ENCODE peak calls at places on chromosome 4, in eight cellular contexts. P is cardiac fibroblast, B is left ventricle myocardium inferior, T is astrocyte, W is GM12865, D is heart left ventricle, K is MM.1S, J is fibroblast of lung. Y is an unnamed sample.

GRCh38 chr4:16225139-16225538 is 1.1 kb downstream of the TAPT1 start:
- DNase-seq in K (peak), W (peak), B (no peak), D (no peak), J (peak), P (peak), T (peak), Y (peak)

GRCh38 chr4:92514632-92515031 is 210.9 kb downstream of the GRID2 start:
- DNase-seq in T (no peak), W (no peak), D (no peak), P (no peak), B (no peak), J (no peak), K (no peak), Y (no peak)

GRCh38 chr4:6633091-6633906 is 7.2 kb upstream of the MRFAP1 start:
- DNase-seq in P (peak), D (no peak), T (no peak), B (no peak), J (peak), W (no peak), K (no peak), Y (no peak)

GRCh38 chr4:184550476-184550875 is 76.1 kb upstream of the IRF2 start:
- DNase-seq in K (no peak), W (no peak), P (no peak), J (no peak), T (no peak), B (no peak), D (no peak), Y (no peak)

GRCh38 chr4:27366424-27366823 is 505.8 kb downstream of the STIM2 start:
- DNase-seq in D (no peak), P (peak), J (peak), T (peak), W (no peak), K (no peak), B (no peak), Y (no peak)

GRCh38 chr4:140635606-140636005 is 66.8 kb upstream of the UCP1 start:
- DNase-seq in J (peak), D (no peak), W (no peak), K (no peak), T (peak), B (peak), P (peak), Y (no peak)

GRCh38 chr4:143512978-143513313 is 556 bp upstream of the SMARCA5 start:
- DNase-seq in W (no peak), P (no peak), K (no peak), D (no peak), T (peak), J (no peak), B (no peak), Y (no peak)

GRCh38 chr4:24824720-24825119 is 29.3 kb downstream of the SOD3 start:
- DNase-seq in D (no peak), J (no peak), W (no peak), T (no peak), K (no peak), P (no peak), B (no peak), Y (no peak)

GRCh38 chr4:40395908-40396806 is 61.0 kb downstream of the CHRNA9 start:
- DNase-seq in D (peak), W (no peak), B (peak), P (peak), T (peak), K (no peak), J (peak), Y (no peak)

GRCh38 chr4:6885953-6886557 is 23.6 kb upstream of the TBC1D14 start:
- DNase-seq in K (no peak), W (peak), T (peak), P (peak), B (peak), J (peak), D (peak), Y (peak)

GRCh38 chr4:154292589-154292988 is 199.0 kb downstream of the DCHS2 start:
- DNase-seq in T (no peak), K (no peak), P (no peak), D (no peak), W (peak), J (no peak), B (no peak), Y (no peak)

GRCh38 chr4:131499139-131499873 is 1649.8 kb upstream of the PCDH10 start:
- DNase-seq in K (no peak), T (peak), W (no peak), B (no peak), J (peak), D (no peak), P (peak), Y (no peak)

GRCh38 chr4:150325872-150326271 is 247.6 kb downstream of the DCLK2 start:
- DNase-seq in W (no peak), D (no peak), J (no peak), K (peak), B (no peak), P (no peak), T (no peak), Y (peak)

GRCh38 chr4:159240690-159241089 is 137.8 kb downstream of the RAPGEF2 start:
- DNase-seq in D (no peak), B (no peak), P (peak), W (no peak), T (no peak), J (peak), K (no peak), Y (no peak)

GRCh38 chr4:152824561-152824960 is 44.8 kb downstream of the ARFIP1 start:
- DNase-seq in J (no peak), B (no peak), P (no peak), T (no peak), D (no peak), W (no peak), K (no peak), Y (no peak)

GRCh38 chr4:13966241-13967195 is 339.0 kb upstream of the BOD1L1 start:
- DNase-seq in T (peak), J (peak), K (no peak), B (no peak), P (peak), D (no peak), W (no peak), Y (no peak)

GRCh38 chr4:8495803-8496202 is 55.2 kb downstream of the TRMT44 start:
- DNase-seq in P (no peak), J (no peak), W (no peak), T (no peak), K (no peak), D (no peak), B (no peak), Y (no peak)

GRCh38 chr4:1053080-1053661 is 41.7 kb downstream of the FGFRL1 start:
- DNase-seq in P (peak), J (peak), K (no peak), D (no peak), W (no peak), B (no peak), T (no peak), Y (no peak)

DNA sequence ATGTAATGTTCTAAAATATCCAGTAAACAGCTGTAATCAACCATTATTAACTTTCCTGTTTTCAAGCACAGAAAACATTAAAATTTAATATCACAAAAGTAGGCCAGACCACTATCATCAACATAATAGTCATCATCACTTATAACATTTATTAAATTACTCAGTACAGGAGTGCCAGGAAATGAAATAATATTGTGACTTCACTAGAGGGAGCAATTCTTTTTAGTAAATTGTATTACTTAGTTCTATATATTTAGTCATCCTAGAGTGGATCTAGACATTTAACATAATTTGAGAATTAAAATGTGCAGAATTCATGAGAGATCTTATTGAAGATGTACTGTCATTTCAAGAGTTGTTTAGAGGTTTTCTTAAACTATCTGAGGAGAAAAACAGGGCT is 33.6 kb downstream of the PITX2 start:
- DNase-seq in B (no peak), T (no peak), D (no peak), P (peak), J (peak), W (no peak), K (no peak), Y (no peak)
- TF ChIP-seq CTCF in B (peak), T (peak), D (no peak), P (no peak), J (no peak), W (no peak), K (no peak), Y (no peak)

DNA sequence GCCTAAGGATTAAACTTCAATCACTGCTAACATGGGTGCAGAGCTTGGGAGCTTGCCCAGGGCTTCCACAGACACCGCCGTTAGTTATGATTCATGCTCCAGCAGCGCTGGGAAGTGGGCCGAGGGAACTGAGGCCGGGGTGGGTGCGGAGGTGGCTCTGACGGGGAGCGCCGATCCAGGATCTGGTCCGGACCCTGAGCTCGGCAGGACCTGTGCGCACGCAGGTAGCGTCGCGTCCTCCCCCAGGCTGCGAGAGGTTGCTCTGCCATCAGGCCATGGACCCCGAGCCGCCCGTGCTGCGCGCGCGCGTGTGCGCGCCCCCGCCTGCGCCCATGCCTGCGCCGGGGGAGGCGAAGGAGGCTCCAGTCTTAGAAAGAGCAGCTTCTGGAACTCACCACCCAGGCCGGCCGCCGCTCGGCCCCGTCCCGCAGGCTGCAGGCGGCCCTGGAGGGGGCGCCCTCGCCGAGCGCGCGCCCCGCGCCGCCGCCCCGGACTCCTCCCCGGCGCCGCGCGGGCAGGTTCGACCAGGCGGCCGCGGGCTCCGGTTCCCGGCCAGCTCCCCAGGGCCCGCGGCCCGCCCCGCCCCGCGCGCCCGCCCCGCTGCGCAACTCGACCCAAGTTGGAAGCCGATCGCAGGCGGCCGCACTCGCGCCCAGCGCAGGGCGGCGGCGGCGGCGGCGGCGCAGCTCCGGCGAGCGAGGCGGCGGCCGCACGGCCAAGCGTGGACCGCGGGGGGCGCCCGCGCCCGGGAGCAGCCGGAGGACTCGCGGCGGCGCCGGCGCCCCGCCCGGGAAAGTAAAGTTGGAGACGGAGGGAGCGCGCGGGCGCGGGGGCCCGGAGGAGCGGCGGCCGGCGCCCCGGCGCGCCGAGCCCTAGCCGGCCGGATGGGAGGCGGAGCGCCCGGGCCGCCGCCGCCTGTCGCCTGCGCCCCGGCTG is 646 bp upstream of the ADRA2C start:
- DNase-seq in D (peak), T (peak), B (peak), J (peak), W (no peak), K (no peak), P (peak), Y (peak)
- TF ChIP-seq CTCF in D (peak), T (no peak), B (peak), J (no peak), W (no peak), K (no peak), P (no peak), Y (peak)

GRCh38 chr4:3666263-3666662 is 99.9 kb upstream of the ADRA2C start:
- DNase-seq in D (no peak), T (no peak), J (no peak), K (no peak), P (no peak), B (no peak), W (peak), Y (no peak)

GRCh38 chr4:3662516-3662915 is 103.7 kb upstream of the ADRA2C start:
- DNase-seq in T (no peak), K (no peak), J (no peak), D (no peak), P (no peak), B (no peak), W (no peak), Y (no peak)

GRCh38 chr4:3663791-3664190 is 102.4 kb upstream of the ADRA2C start:
- DNase-seq in B (no peak), D (no peak), K (no peak), P (no peak), T (no peak), J (no peak), W (no peak), Y (no peak)

GRCh38 chr4:3667258-3667657 is 98.9 kb upstream of the ADRA2C start:
- DNase-seq in K (no peak), W (no peak), B (no peak), D (no peak), P (no peak), J (no peak), T (no peak), Y (no peak)

DNA sequence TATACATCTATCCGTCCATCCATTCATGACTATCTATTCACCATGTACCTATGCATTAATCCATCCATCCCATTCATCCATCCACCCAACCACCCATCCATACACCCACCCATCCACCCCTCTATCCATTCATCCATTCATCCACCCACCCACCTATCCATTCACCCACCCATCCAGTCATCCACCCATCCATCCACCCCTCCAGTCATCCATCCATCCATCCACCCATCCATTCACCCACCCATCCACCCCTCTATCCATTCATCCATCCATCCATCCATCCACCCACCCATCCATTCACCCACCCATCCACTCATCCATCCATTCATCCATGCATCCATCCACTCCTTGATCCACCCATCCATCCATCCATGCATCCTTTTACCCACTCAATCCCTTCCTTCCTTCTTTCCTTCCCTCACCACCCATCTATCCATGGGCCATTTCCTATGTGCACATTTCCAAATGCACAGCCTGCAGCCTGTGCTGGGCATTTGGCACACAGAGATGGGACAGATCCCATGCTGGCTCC is 100.8 kb upstream of the ADRA2C start:
- DNase-seq in T (no peak), J (no peak), B (no peak), D (no peak), K (no peak), W (no peak), P (no peak), Y (no peak)
- TF ChIP-seq CTCF in T (no peak), J (no peak), B (no peak), D (no peak), K (no peak), W (no peak), P (no peak), Y (no peak)

DNA sequence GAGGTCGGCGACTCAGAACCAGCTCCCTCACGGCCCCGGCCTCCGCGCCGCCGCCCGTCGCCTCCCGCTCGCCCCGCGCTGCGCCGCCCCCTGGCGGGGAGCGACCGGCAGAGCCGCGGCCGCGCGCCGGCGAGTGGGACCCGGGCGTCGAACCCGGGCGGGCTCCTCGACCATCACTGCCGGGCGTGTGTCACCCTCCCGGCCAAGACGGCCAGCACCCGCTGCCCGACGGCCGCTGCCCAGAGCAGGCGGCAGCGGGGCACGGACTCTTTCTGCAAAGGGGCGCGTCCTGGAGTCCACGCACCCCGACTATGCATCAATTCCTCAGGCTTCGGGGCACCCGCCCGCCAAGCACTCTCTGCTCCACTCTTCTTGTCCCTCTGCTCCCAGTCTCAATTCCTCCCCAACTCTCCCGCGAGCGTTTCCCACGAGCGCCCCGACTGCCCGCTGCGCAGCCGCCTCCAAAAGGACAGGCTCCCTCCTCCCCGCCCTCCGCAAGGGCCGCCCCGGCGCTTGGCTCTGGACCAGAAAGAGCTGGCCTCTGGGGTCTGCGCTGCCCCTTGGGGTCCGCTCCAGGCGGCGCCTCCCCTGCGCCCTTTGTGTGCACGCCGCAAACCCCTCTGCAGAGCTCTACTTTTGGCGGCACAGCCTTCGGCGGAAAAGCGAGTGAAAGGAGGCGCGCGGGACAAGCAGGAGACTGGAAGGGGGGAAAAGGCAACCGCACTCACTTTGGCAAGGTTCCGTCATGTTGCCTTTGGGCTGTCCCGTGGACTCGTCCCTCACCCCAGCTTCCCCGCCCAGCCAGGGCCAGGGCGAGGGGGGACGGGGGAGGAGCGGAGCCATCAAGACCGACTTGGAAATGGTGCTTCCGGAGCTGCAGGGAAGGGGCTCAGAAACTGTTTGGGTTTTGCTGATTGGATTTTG is 1.1 kb downstream of the PDE5A start:
- DNase-seq in P (peak), J (peak), B (peak), D (peak), W (peak), T (peak), K (peak), Y (peak)
- TF ChIP-seq CTCF in P (no peak), J (peak), B (peak), D (peak), W (peak), T (peak), K (peak), Y (peak)

DNA sequence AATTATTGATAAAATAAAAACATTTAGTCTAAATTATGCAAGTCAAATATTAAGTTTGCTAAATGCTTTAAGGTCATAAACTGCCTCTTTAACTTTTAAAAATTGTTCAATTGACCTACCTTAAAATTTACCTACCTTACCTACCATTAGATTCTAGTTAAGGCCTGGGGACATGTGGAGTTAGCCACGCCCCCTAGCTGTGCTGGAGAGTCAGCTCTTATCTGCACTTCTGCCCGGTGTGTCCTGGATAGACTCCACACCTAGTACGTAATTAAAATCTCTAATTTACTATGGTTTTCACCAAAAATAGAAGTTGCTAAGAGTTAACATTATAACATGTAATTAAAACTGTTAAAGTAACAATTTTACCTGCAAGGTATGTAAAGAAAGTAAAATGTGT is 22.7 kb downstream of the TENM3 start:
- DNase-seq in W (peak), K (no peak), D (no peak), T (no peak), B (no peak), J (no peak), P (no peak), Y (no peak)
- TF ChIP-seq CTCF in W (no peak), K (no peak), D (no peak), T (no peak), B (no peak), J (no peak), P (no peak), Y (no peak)